ENCODE peak calls at places on chromosomes 7 and 10, in five cellular contexts. B is adrenal gland; F is naive thymus-derived CD8-positive, alpha-beta T cell; W is stimulated activated CD8-positive, alpha-beta memory T cell treated with anti-CD3 and anti-CD28 coated beads, Interleukin-7, amount 100 ng/mL, for 1 hour; Z is posterior vena cava. M is an unnamed sample.

GRCh38 chr7:117901089-117901797 is 28.0 kb upstream of the CTTNBP2 start:
- DNase-seq in W (no peak), Z (no peak), F (no peak), B (no peak), M (no peak)

GRCh38 chr7:138618933-138619332 is 82.2 kb downstream of the SVOPL start:
- DNase-seq in F (no peak), W (no peak), B (no peak), Z (no peak), M (no peak)

GRCh38 chr10:122021421-122021820 is 32.5 kb downstream of the TACC2 start:
- DNase-seq in F (no peak), W (no peak), Z (no peak), B (no peak), M (no peak)

GRCh38 chr7:151207796-151208195 is 2.5 kb downstream of the H2BK1 start:
- DNase-seq in F (no peak), B (no peak), W (no peak), Z (peak; percentile 60), M (no peak)

GRCh38 chr7:19117870-19118608 is 603 bp upstream of the TWIST1 start:
- DNase-seq in W (no peak), B (no peak), F (no peak), Z (peak; percentile 77), M (no peak)

GRCh38 chr10:44703241-44704155 is 207.6 kb upstream of the TMEM72 start:
- DNase-seq in W (no peak), Z (no peak), B (no peak), F (no peak), M (peak; percentile 58)

GRCh38 chr7:18337425-18337824 is 158.1 kb upstream of the HDAC9 start:
- DNase-seq in B (no peak), W (no peak), F (no peak), Z (no peak), M (no peak)

GRCh38 chr7:107080099-107080505 is 35.6 kb downstream of the PRKAR2B start:
- DNase-seq in Z (no peak), F (no peak), W (no peak), B (no peak), M (no peak)

GRCh38 chr7:81623251-81623855 is 146.5 kb downstream of the HGF start:
- DNase-seq in Z (no peak), F (no peak), W (no peak), B (no peak), M (no peak)